ENCODE peak calls at places on chromosome 22, in ten cellular contexts. O is cardiac muscle cell, X is heart left ventricle, R is epithelial cell of esophagus, C is HAP-1, S is RPMI8226, J is glutamatergic neuron, B is GM04504, G is dorsolateral prefrontal cortex, W is ELR. T is an unnamed sample.

GRCh38 chr22:42344391-42344861 is 74.0 kb upstream of the TCF20 start:
- DNase-seq in G (peak), W (no peak), R (peak), J (peak), X (peak), B (no peak), S (no peak), C (no peak), O (peak), T (no peak)

GRCh38 chr22:26918236-26918635 is 260.8 kb downstream of the MIAT start:
- DNase-seq in B (no peak), C (no peak), G (no peak), W (peak), X (no peak), J (no peak), R (no peak), S (no peak), O (no peak), T (no peak)

GRCh38 chr22:39558950-39559349 is 11.6 kb upstream of the CACNA1I start:
- DNase-seq in C (no peak), R (no peak), S (no peak), G (no peak), W (no peak), O (no peak), B (no peak), J (no peak), X (no peak), T (no peak)

GRCh38 chr22:46219650-46220049 is 30.4 kb downstream of the CDPF1 start:
- DNase-seq in R (no peak), O (no peak), J (no peak), X (no peak), S (peak), G (no peak), B (no peak), C (no peak), W (no peak), T (no peak)

GRCh38 chr22:35782504-35782903 is 64.8 kb downstream of the APOL5 start:
- DNase-seq in S (no peak), J (no peak), W (peak), X (no peak), O (no peak), R (peak), G (no peak), B (no peak), C (no peak), T (no peak)

GRCh38 chr22:38180841-38181452 is 683 bp downstream of the PLA2G6 start:
- DNase-seq in O (no peak), W (peak), B (no peak), J (no peak), X (peak), C (no peak), R (peak), G (peak), S (peak), T (no peak)

GRCh38 chr22:23144926-23145906 is at the start of gene RAB36:
- DNase-seq in J (peak), C (peak), W (peak), X (peak), O (peak), S (peak), R (peak), B (peak), G (peak), T (peak)

GRCh38 chr22:47337161-47337621 is 574.7 kb downstream of the TBC1D22A start:
- DNase-seq in W (peak), C (no peak), B (peak), G (no peak), R (peak), O (peak), J (no peak), X (no peak), S (peak), T (peak)

GRCh38 chr22:45554040-45554406 is 51.3 kb downstream of the FBLN1 start:
- DNase-seq in B (no peak), J (no peak), O (no peak), R (no peak), W (no peak), X (no peak), S (no peak), G (no peak), C (no peak), T (no peak)

GRCh38 chr22:29531419-29531818 is 22.1 kb downstream of the THOC5 start:
- DNase-seq in G (no peak), B (no peak), W (peak), X (no peak), S (no peak), J (no peak), R (peak), C (no peak), O (no peak), T (no peak)

GRCh38 chr22:28171135-28171534 is 252.1 kb upstream of the PITPNB start:
- DNase-seq in X (no peak), W (no peak), B (no peak), R (no peak), G (no peak), S (no peak), C (peak), J (no peak), O (peak), T (no peak)

GRCh38 chr22:36277482-36278291 is 24.8 kb downstream of the APOL1 start:
- DNase-seq in W (peak), J (peak), G (peak), B (no peak), S (peak), O (peak), R (peak), X (peak), C (peak), T (no peak)

GRCh38 chr22:27990451-27990840 is 71.4 kb upstream of the PITPNB start:
- DNase-seq in C (no peak), J (peak), W (no peak), B (no peak), O (no peak), G (no peak), X (no peak), R (no peak), S (no peak), T (no peak)

GRCh38 chr22:44521326-44521725 is 23.3 kb upstream of the RTL6 start:
- DNase-seq in S (no peak), B (no peak), G (no peak), O (no peak), C (no peak), R (no peak), J (no peak), W (no peak), X (no peak), T (no peak)

GRCh38 chr22:21077884-21078508 is 32.2 kb downstream of the LRRC74B start:
- DNase-seq in G (no peak), O (no peak), S (no peak), R (no peak), W (no peak), B (no peak), C (no peak), X (no peak), J (no peak), T (no peak)

GRCh38 chr22:36798671-36799066 is 18.2 kb downstream of the PVALB start:
- DNase-seq in X (no peak), J (no peak), B (no peak), R (no peak), C (no peak), S (no peak), W (no peak), O (no peak), G (no peak), T (no peak)

GRCh38 chr22:40247976-40248375 is 70.3 kb downstream of the TNRC6B start:
- DNase-seq in S (no peak), G (no peak), O (no peak), W (no peak), C (no peak), B (no peak), X (no peak), R (no peak), J (no peak), T (no peak)

GRCh38 chr22:20741634-20742581 is 32.0 kb upstream of the SERPIND1 start:
- DNase-seq in X (no peak), J (peak), G (no peak), S (peak), R (peak), O (peak), W (peak), C (peak), B (peak), T (no peak)